ENCODE peak calls at places on chromosomes 6 and 20, in nine cellular contexts. One of them, this sample, is unnamed.

GRCh38 chr6:43231053-43231452 is 1.8 kb upstream of the DNPH1 start:
- DNase-seq in OCI-LY7: no peak
- DNase-seq in HCT116: no peak
- DNase-seq in hepatocyte: no peak
- DNase-seq in PC-3: no peak
- DNase-seq in neural progenitor cell: no peak
- DNase-seq in GM23248: no peak
- DNase-seq in MM.1S: no peak
- DNase-seq in SK-N-SH: no peak
- DNase-seq in this sample: no peak

GRCh38 chr6:147947521-147947920 is 395.1 kb upstream of the SASH1 start:
- DNase-seq in hepatocyte: no peak
- DNase-seq in HCT116: no peak
- DNase-seq in PC-3: no peak
- DNase-seq in SK-N-SH: no peak
- DNase-seq in MM.1S: no peak
- DNase-seq in GM23248: peak
- DNase-seq in neural progenitor cell: no peak
- DNase-seq in OCI-LY7: no peak
- DNase-seq in this sample: no peak

GRCh38 chr20:32589256-32589655 is 4.1 kb upstream of the NOL4L start:
- DNase-seq in neural progenitor cell: no peak
- DNase-seq in MM.1S: no peak
- DNase-seq in GM23248: peak
- DNase-seq in PC-3: peak
- DNase-seq in hepatocyte: no peak
- DNase-seq in SK-N-SH: no peak
- DNase-seq in HCT116: no peak
- DNase-seq in OCI-LY7: no peak
- DNase-seq in this sample: no peak

GRCh38 chr20:2879148-2879547 is 5.9 kb downstream of the PTPRA start:
- DNase-seq in HCT116: no peak
- DNase-seq in neural progenitor cell: no peak
- DNase-seq in PC-3: peak
- DNase-seq in GM23248: peak
- DNase-seq in OCI-LY7: no peak
- DNase-seq in hepatocyte: no peak
- DNase-seq in SK-N-SH: no peak
- DNase-seq in MM.1S: no peak
- DNase-seq in this sample: no peak

GRCh38 chr20:39004508-39004907 is 42.4 kb downstream of the DHX35 start:
- DNase-seq in hepatocyte: peak
- DNase-seq in HCT116: no peak
- DNase-seq in OCI-LY7: no peak
- DNase-seq in neural progenitor cell: no peak
- DNase-seq in SK-N-SH: no peak
- DNase-seq in MM.1S: peak
- DNase-seq in GM23248: no peak
- DNase-seq in PC-3: peak
- DNase-seq in this sample: no peak

GRCh38 chr20:3276400-3277015 is 37.5 kb upstream of the SLC4A11 start:
- DNase-seq in OCI-LY7: peak
- DNase-seq in GM23248: peak
- DNase-seq in SK-N-SH: no peak
- DNase-seq in MM.1S: peak
- DNase-seq in hepatocyte: peak
- DNase-seq in HCT116: peak
- DNase-seq in neural progenitor cell: peak
- DNase-seq in PC-3: peak
- DNase-seq in this sample: peak

GRCh38 chr6:166179704-166180103 is 12.1 kb upstream of the TBXT start:
- DNase-seq in MM.1S: no peak
- DNase-seq in HCT116: no peak
- DNase-seq in SK-N-SH: no peak
- DNase-seq in PC-3: no peak
- DNase-seq in OCI-LY7: peak
- DNase-seq in neural progenitor cell: no peak
- DNase-seq in GM23248: no peak
- DNase-seq in hepatocyte: no peak
- DNase-seq in this sample: no peak

GRCh38 chr6:86193821-86194220 is 551.1 kb upstream of the SYNCRIP start:
- DNase-seq in GM23248: no peak
- DNase-seq in PC-3: no peak
- DNase-seq in neural progenitor cell: no peak
- DNase-seq in hepatocyte: no peak
- DNase-seq in HCT116: no peak
- DNase-seq in MM.1S: no peak
- DNase-seq in SK-N-SH: no peak
- DNase-seq in OCI-LY7: no peak
- DNase-seq in this sample: no peak

GRCh38 chr6:78835817-78836216 is 31.5 kb upstream of the IRAK1BP1 start:
- DNase-seq in MM.1S: peak
- DNase-seq in HCT116: no peak
- DNase-seq in GM23248: peak
- DNase-seq in OCI-LY7: no peak
- DNase-seq in PC-3: peak
- DNase-seq in neural progenitor cell: no peak
- DNase-seq in hepatocyte: no peak
- DNase-seq in SK-N-SH: no peak
- DNase-seq in this sample: no peak

GRCh38 chr6:36638579-36638978 is 39.9 kb upstream of the CDKN1A start:
- DNase-seq in MM.1S: no peak
- DNase-seq in HCT116: no peak
- DNase-seq in neural progenitor cell: no peak
- DNase-seq in OCI-LY7: no peak
- DNase-seq in GM23248: no peak
- DNase-seq in PC-3: no peak
- DNase-seq in hepatocyte: no peak
- DNase-seq in SK-N-SH: no peak
- DNase-seq in this sample: no peak

DNA sequence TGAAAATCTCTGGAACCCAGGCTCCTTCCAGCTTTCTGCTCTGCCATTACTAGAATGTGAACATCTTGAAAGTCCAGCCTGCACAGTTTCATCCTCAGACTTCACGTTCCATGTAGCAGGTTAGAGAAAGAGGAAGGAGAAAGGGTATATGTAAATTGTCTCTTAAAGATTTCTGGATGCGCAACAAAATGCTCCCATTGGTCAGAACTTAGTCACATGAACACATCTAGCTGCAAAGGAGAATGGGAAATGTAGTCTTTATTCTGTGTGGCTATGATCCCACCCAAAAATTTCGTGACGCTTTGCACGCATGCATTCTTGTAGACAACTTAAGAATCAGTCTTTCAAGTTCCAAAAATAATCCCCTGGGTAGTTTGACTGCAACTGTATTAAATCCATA is 46.4 kb upstream of the CHD6 start:
- DNase-seq in MM.1S: peak
- DNase-seq in neural progenitor cell: peak
- DNase-seq in PC-3: peak
- DNase-seq in SK-N-SH: peak
- DNase-seq in HCT116: peak
- DNase-seq in hepatocyte: no peak
- DNase-seq in GM23248: peak
- DNase-seq in OCI-LY7: peak
- DNase-seq in this sample: peak
- H3K4me2 ChIP-seq in MM.1S: peak
- H3K4me2 ChIP-seq in neural progenitor cell: peak
- H3K4me2 ChIP-seq in PC-3: peak
- H3K4me2 ChIP-seq in SK-N-SH: no peak
- H3K4me2 ChIP-seq in HCT116: peak
- H3K4me2 ChIP-seq in hepatocyte: no peak
- H3K4me2 ChIP-seq in GM23248: no peak
- H3K4me2 ChIP-seq in OCI-LY7: peak
- H3K4me2 ChIP-seq in this sample: peak

GRCh38 chr6:15329154-15329781 is 83.4 kb downstream of the JARID2 start:
- DNase-seq in GM23248: peak
- DNase-seq in MM.1S: no peak
- DNase-seq in HCT116: no peak
- DNase-seq in OCI-LY7: no peak
- DNase-seq in hepatocyte: no peak
- DNase-seq in neural progenitor cell: peak
- DNase-seq in SK-N-SH: peak
- DNase-seq in PC-3: peak
- DNase-seq in this sample: no peak
- TF ChIP-seq EZH2phosphoT487 in GM23248: no peak
- TF ChIP-seq EZH2phosphoT487 in MM.1S: no peak
- TF ChIP-seq EZH2phosphoT487 in HCT116: no peak
- TF ChIP-seq EZH2phosphoT487 in OCI-LY7: no peak
- TF ChIP-seq EZH2phosphoT487 in hepatocyte: no peak
- TF ChIP-seq EZH2phosphoT487 in neural progenitor cell: no peak
- TF ChIP-seq EZH2phosphoT487 in SK-N-SH: no peak
- TF ChIP-seq EZH2phosphoT487 in PC-3: no peak
- TF ChIP-seq EZH2phosphoT487 in this sample: no peak

GRCh38 chr6:56862415-56863175 is 92.3 kb upstream of the BEND6 start:
- DNase-seq in neural progenitor cell: no peak
- DNase-seq in hepatocyte: no peak
- DNase-seq in OCI-LY7: no peak
- DNase-seq in GM23248: peak
- DNase-seq in MM.1S: no peak
- DNase-seq in SK-N-SH: no peak
- DNase-seq in PC-3: no peak
- DNase-seq in HCT116: no peak
- DNase-seq in this sample: no peak
- H3K4me2 ChIP-seq in neural progenitor cell: no peak
- H3K4me2 ChIP-seq in hepatocyte: no peak
- H3K4me2 ChIP-seq in OCI-LY7: no peak
- H3K4me2 ChIP-seq in GM23248: peak
- H3K4me2 ChIP-seq in MM.1S: peak
- H3K4me2 ChIP-seq in SK-N-SH: peak
- H3K4me2 ChIP-seq in PC-3: peak
- H3K4me2 ChIP-seq in HCT116: peak
- H3K4me2 ChIP-seq in this sample: no peak

GRCh38 chr6:163923658-163924411 is 509.3 kb downstream of the QKI start:
- DNase-seq in HCT116: no peak
- DNase-seq in MM.1S: no peak
- DNase-seq in PC-3: no peak
- DNase-seq in SK-N-SH: no peak
- DNase-seq in GM23248: no peak
- DNase-seq in OCI-LY7: no peak
- DNase-seq in neural progenitor cell: no peak
- DNase-seq in hepatocyte: no peak
- DNase-seq in this sample: no peak

GRCh38 chr6:163926642-163927041 is 512.1 kb downstream of the QKI start:
- DNase-seq in MM.1S: no peak
- DNase-seq in GM23248: peak
- DNase-seq in hepatocyte: no peak
- DNase-seq in OCI-LY7: no peak
- DNase-seq in HCT116: no peak
- DNase-seq in neural progenitor cell: no peak
- DNase-seq in SK-N-SH: no peak
- DNase-seq in PC-3: no peak
- DNase-seq in this sample: no peak

GRCh38 chr6:163919652-163920051 is 505.1 kb downstream of the QKI start:
- DNase-seq in PC-3: no peak
- DNase-seq in SK-N-SH: no peak
- DNase-seq in HCT116: no peak
- DNase-seq in MM.1S: no peak
- DNase-seq in hepatocyte: no peak
- DNase-seq in neural progenitor cell: no peak
- DNase-seq in OCI-LY7: no peak
- DNase-seq in GM23248: no peak
- DNase-seq in this sample: no peak

GRCh38 chr6:163925839-163926238 is 511.3 kb downstream of the QKI start:
- DNase-seq in PC-3: no peak
- DNase-seq in SK-N-SH: no peak
- DNase-seq in OCI-LY7: no peak
- DNase-seq in HCT116: no peak
- DNase-seq in hepatocyte: no peak
- DNase-seq in neural progenitor cell: no peak
- DNase-seq in GM23248: no peak
- DNase-seq in MM.1S: no peak
- DNase-seq in this sample: no peak

GRCh38 chr6:163922562-163922961 is 508.0 kb downstream of the QKI start:
- DNase-seq in hepatocyte: no peak
- DNase-seq in HCT116: no peak
- DNase-seq in OCI-LY7: peak
- DNase-seq in SK-N-SH: no peak
- DNase-seq in neural progenitor cell: no peak
- DNase-seq in PC-3: no peak
- DNase-seq in GM23248: no peak
- DNase-seq in MM.1S: no peak
- DNase-seq in this sample: no peak
- TF ChIP-seq EZH2phosphoT487 in hepatocyte: no peak
- TF ChIP-seq EZH2phosphoT487 in HCT116: no peak
- TF ChIP-seq EZH2phosphoT487 in OCI-LY7: no peak
- TF ChIP-seq EZH2phosphoT487 in SK-N-SH: no peak
- TF ChIP-seq EZH2phosphoT487 in neural progenitor cell: no peak
- TF ChIP-seq EZH2phosphoT487 in PC-3: no peak
- TF ChIP-seq EZH2phosphoT487 in GM23248: no peak
- TF ChIP-seq EZH2phosphoT487 in MM.1S: no peak
- TF ChIP-seq EZH2phosphoT487 in this sample: no peak

GRCh38 chr6:73937805-73938204 is 241.8 kb downstream of the CD109 start:
- DNase-seq in MM.1S: no peak
- DNase-seq in SK-N-SH: no peak
- DNase-seq in hepatocyte: no peak
- DNase-seq in GM23248: no peak
- DNase-seq in neural progenitor cell: no peak
- DNase-seq in HCT116: no peak
- DNase-seq in OCI-LY7: no peak
- DNase-seq in PC-3: no peak
- DNase-seq in this sample: no peak

GRCh38 chr6:73943401-73943800 is 247.4 kb downstream of the CD109 start:
- DNase-seq in GM23248: peak
- DNase-seq in neural progenitor cell: no peak
- DNase-seq in HCT116: no peak
- DNase-seq in PC-3: no peak
- DNase-seq in MM.1S: no peak
- DNase-seq in SK-N-SH: no peak
- DNase-seq in OCI-LY7: no peak
- DNase-seq in hepatocyte: no peak
- DNase-seq in this sample: no peak

GRCh38 chr6:73942581-73942980 is 246.6 kb downstream of the CD109 start:
- DNase-seq in SK-N-SH: no peak
- DNase-seq in MM.1S: no peak
- DNase-seq in OCI-LY7: no peak
- DNase-seq in hepatocyte: no peak
- DNase-seq in PC-3: peak
- DNase-seq in neural progenitor cell: peak
- DNase-seq in GM23248: peak
- DNase-seq in HCT116: peak
- DNase-seq in this sample: peak

GRCh38 chr6:73943930-73944652 is 248.1 kb downstream of the CD109 start:
- DNase-seq in OCI-LY7: no peak
- DNase-seq in hepatocyte: no peak
- DNase-seq in SK-N-SH: no peak
- DNase-seq in MM.1S: no peak
- DNase-seq in neural progenitor cell: no peak
- DNase-seq in HCT116: no peak
- DNase-seq in PC-3: no peak
- DNase-seq in GM23248: peak
- DNase-seq in this sample: no peak

DNA sequence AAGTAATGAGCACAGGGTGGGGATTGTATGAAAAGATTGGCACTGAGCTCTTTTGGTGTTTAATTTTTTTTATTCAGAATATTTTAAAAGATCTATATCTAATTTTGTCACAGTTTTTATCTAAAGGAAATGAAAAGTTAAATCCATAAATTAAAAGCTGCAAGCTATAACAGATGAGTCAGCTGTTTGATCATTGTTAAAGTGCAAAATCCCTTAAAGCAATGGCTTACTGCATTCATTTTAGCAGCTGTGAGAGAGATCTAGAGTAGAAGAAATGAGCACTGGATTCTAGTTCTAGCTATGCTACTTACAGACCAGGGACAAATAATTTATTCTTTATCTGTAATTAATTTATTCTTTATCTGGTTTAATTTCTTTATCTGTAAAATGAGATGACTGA is 245.9 kb downstream of the CD109 start:
- DNase-seq in GM23248: peak
- DNase-seq in neural progenitor cell: no peak
- DNase-seq in SK-N-SH: no peak
- DNase-seq in MM.1S: no peak
- DNase-seq in OCI-LY7: no peak
- DNase-seq in hepatocyte: no peak
- DNase-seq in PC-3: no peak
- DNase-seq in HCT116: no peak
- DNase-seq in this sample: no peak
- H3K4me2 ChIP-seq in GM23248: no peak
- H3K4me2 ChIP-seq in neural progenitor cell: no peak
- H3K4me2 ChIP-seq in SK-N-SH: no peak
- H3K4me2 ChIP-seq in MM.1S: no peak
- H3K4me2 ChIP-seq in OCI-LY7: no peak
- H3K4me2 ChIP-seq in hepatocyte: no peak
- H3K4me2 ChIP-seq in PC-3: no peak
- H3K4me2 ChIP-seq in HCT116: no peak
- H3K4me2 ChIP-seq in this sample: no peak